ENCODE peak calls at places on chromosomes 6 and 20, in four cellular contexts. U is PC-3, E is fibroblast of lung, D is IMR-90. Y is an unnamed sample.

GRCh38 chr6:179340-179950 is 112.8 kb upstream of the DUSP22 start:
- DNase-seq in U (no peak), E (no peak), D (no peak), Y (no peak)

GRCh38 chr6:143236151-143236788 is 175.6 kb downstream of the AIG1 start:
- DNase-seq in U (peak; percentile 44), E (peak; percentile 21), D (peak; percentile 31), Y (no peak)

GRCh38 chr6:22149501-22150490 is 147.0 kb downstream of the PRL start:
- DNase-seq in U (no peak), E (peak; percentile 66), D (peak; percentile 78), Y (no peak)

GRCh38 chr6:21845018-21845417 is 251.5 kb downstream of the SOX4 start:
- DNase-seq in U (no peak), E (no peak), D (no peak), Y (no peak)

GRCh38 chr6:75643173-75643572 is 41.5 kb downstream of the SENP6 start:
- DNase-seq in U (no peak), E (peak; percentile 7), D (peak; percentile 40), Y (no peak)

GRCh38 chr6:16352258-16352635 is 113.9 kb downstream of the GMPR start:
- DNase-seq in U (no peak), E (peak; percentile 61), D (peak; percentile 74), Y (no peak)

GRCh38 chr6:47446974-47447373 is 30.6 kb upstream of the CD2AP start:
- DNase-seq in U (no peak), E (peak; percentile 36), D (no peak), Y (no peak)

GRCh38 chr6:114342086-114342825 is 567 bp downstream of the HS3ST5 start:
- DNase-seq in U (peak; percentile 35), E (peak; percentile 21), D (no peak), Y (peak; percentile 16)

GRCh38 chr20:24118781-24119175 is 130.2 kb upstream of the GGTLC1 start:
- DNase-seq in U (peak; percentile 78), E (no peak), D (no peak), Y (no peak)
- TF ChIP-seq CTCF in U (no peak), E (no peak), D (no peak), Y (no peak)

GRCh38 chr6:28537065-28537464 is 11.4 kb downstream of the GPX5 start:
- DNase-seq in U (no peak), E (peak; percentile 6), D (peak; percentile 5), Y (no peak)
- H3K27me3 ChIP-seq in U (peaks cover 29% of the 10 kb centered on the region), E (no peaks in the 10 kb centered on the region), D (no peaks in the 10 kb centered on the region), Y (no peaks in the 10 kb centered on the region)

DNA sequence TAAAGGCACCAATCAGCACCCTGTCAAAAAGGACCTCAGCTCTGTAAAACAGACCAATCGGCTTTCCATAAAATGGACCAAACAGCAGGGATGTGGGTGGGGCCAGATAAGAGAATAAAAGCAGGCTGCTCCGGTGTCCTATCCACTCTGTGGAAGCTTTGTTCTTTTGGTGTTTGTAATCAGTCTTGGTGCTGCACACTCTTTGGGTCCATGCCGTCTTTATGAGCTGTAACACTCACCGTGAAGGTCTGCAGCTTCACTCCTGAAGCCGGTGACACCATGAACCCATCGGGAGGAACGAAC is 7.3 kb upstream of the PXDC1 start:
- DNase-seq in U (no peak), E (no peak), D (no peak), Y (no peak)
- H2AFZ ChIP-seq in U (no peak overlapping the region), E (no peak overlapping the region), D (peak overlapping the region; percentile 56), Y (no peak overlapping the region)

GRCh38 chr6:11947063-11947462 is 65.0 kb upstream of the HIVEP1 start:
- DNase-seq in U (no peak), E (no peak), D (no peak), Y (no peak)
- TF ChIP-seq CTCF in U (no peak), E (no peak), D (no peak), Y (peak; percentile 17)

DNA sequence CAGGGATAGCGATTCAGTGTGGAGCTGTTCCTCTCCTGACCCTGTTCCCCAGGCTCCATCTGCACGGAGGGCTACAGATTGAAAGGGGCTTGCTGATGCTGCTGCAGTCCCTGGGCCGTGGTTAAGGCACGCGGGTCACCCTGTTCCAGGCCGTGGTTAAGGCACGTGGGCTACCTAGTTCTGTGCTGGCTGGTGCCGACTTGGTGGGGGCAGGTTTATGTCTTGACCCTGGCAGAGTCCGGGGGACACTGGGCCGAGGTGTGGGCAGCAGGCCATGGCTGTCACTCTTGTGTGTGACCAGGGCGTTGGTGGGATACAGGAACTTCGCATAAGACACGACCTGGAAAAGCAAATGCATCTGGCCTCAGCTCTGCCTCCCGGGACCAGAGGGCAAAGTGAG is 6.4 kb downstream of the RPS21 start:
- DNase-seq in U (no peak), E (no peak), D (no peak), Y (no peak)
- H3K27me3 ChIP-seq in U (no peaks in the 10 kb centered on the region), E (no peaks in the 10 kb centered on the region), D (no peaks in the 10 kb centered on the region), Y (no peaks in the 10 kb centered on the region)

GRCh38 chr6:145245119-145245518 is 490.2 kb downstream of the EPM2A start:
- DNase-seq in U (no peak), E (peak; percentile 11), D (peak; percentile 26), Y (no peak)
- H2AFZ ChIP-seq in U (no peak overlapping the region), E (no peak overlapping the region), D (peak overlapping the region; percentile 12), Y (no peak overlapping the region)